ENCODE peak calls at places on chromosomes 1 and 21, in six cellular contexts. One of them, this sample, is unnamed.

GRCh38 chr1:118075116-118075515 is 109.9 kb downstream of the SPAG17 start:
- DNase-seq in foreskin fibroblast: peak; percentile 47
- DNase-seq in iris pigment epithelial cell: peak; percentile 1
- DNase-seq in HFF-Myc: peak; percentile 24
- DNase-seq in stimulated activated CD8-positive, alpha-beta memory T cell treated with anti-CD3 and anti-CD28 coated beads, Interleukin-4, amount 100 ng/mL, for 1 hour: no peak
- DNase-seq in H1: no peak
- DNase-seq in this sample: peak; percentile 33

GRCh38 chr1:10430216-10431064 is at the start of gene CENPS:
- DNase-seq in foreskin fibroblast: peak; percentile 96
- DNase-seq in iris pigment epithelial cell: peak; percentile 82
- DNase-seq in HFF-Myc: peak; percentile 46
- DNase-seq in stimulated activated CD8-positive, alpha-beta memory T cell treated with anti-CD3 and anti-CD28 coated beads, Interleukin-4, amount 100 ng/mL, for 1 hour: peak; percentile 86
- DNase-seq in H1: peak; percentile 67
- DNase-seq in this sample: peak; percentile 93

GRCh38 chr1:9506901-9507300 is 32.4 kb upstream of the SLC25A33 start:
- DNase-seq in foreskin fibroblast: no peak
- DNase-seq in iris pigment epithelial cell: no peak
- DNase-seq in HFF-Myc: no peak
- DNase-seq in stimulated activated CD8-positive, alpha-beta memory T cell treated with anti-CD3 and anti-CD28 coated beads, Interleukin-4, amount 100 ng/mL, for 1 hour: no peak
- DNase-seq in H1: no peak
- DNase-seq in this sample: no peak

GRCh38 chr1:214404154-214404553 is 123.2 kb downstream of the SMYD2 start:
- DNase-seq in foreskin fibroblast: peak; percentile 37
- DNase-seq in iris pigment epithelial cell: peak; percentile 91
- DNase-seq in HFF-Myc: no peak
- DNase-seq in stimulated activated CD8-positive, alpha-beta memory T cell treated with anti-CD3 and anti-CD28 coated beads, Interleukin-4, amount 100 ng/mL, for 1 hour: no peak
- DNase-seq in H1: no peak
- DNase-seq in this sample: peak; percentile 75

GRCh38 chr1:67124455-67124854 is 10.3 kb downstream of the C1orf141 start:
- DNase-seq in foreskin fibroblast: no peak
- DNase-seq in iris pigment epithelial cell: no peak
- DNase-seq in HFF-Myc: no peak
- DNase-seq in stimulated activated CD8-positive, alpha-beta memory T cell treated with anti-CD3 and anti-CD28 coated beads, Interleukin-4, amount 100 ng/mL, for 1 hour: no peak
- DNase-seq in H1: no peak
- DNase-seq in this sample: no peak

GRCh38 chr21:21973806-21974205 is 975.6 kb downstream of the NCAM2 start:
- DNase-seq in foreskin fibroblast: no peak
- DNase-seq in iris pigment epithelial cell: no peak
- DNase-seq in HFF-Myc: no peak
- DNase-seq in stimulated activated CD8-positive, alpha-beta memory T cell treated with anti-CD3 and anti-CD28 coated beads, Interleukin-4, amount 100 ng/mL, for 1 hour: no peak
- DNase-seq in H1: peak; percentile 17
- DNase-seq in this sample: no peak

GRCh38 chr1:76770979-76771378 is 96.3 kb upstream of the ST6GALNAC5 start:
- DNase-seq in foreskin fibroblast: no peak
- DNase-seq in iris pigment epithelial cell: no peak
- DNase-seq in HFF-Myc: no peak
- DNase-seq in stimulated activated CD8-positive, alpha-beta memory T cell treated with anti-CD3 and anti-CD28 coated beads, Interleukin-4, amount 100 ng/mL, for 1 hour: no peak
- DNase-seq in H1: no peak
- DNase-seq in this sample: no peak

GRCh38 chr1:41862411-41863221 is 56.1 kb downstream of the HIVEP3 start:
- DNase-seq in foreskin fibroblast: peak; percentile 71
- DNase-seq in iris pigment epithelial cell: peak; percentile 90
- DNase-seq in HFF-Myc: no peak
- DNase-seq in stimulated activated CD8-positive, alpha-beta memory T cell treated with anti-CD3 and anti-CD28 coated beads, Interleukin-4, amount 100 ng/mL, for 1 hour: no peak
- DNase-seq in H1: no peak
- DNase-seq in this sample: peak; percentile 98

GRCh38 chr1:203698144-203698543 is 66.8 kb upstream of the LAX1 start:
- DNase-seq in foreskin fibroblast: no peak
- DNase-seq in iris pigment epithelial cell: no peak
- DNase-seq in HFF-Myc: no peak
- DNase-seq in stimulated activated CD8-positive, alpha-beta memory T cell treated with anti-CD3 and anti-CD28 coated beads, Interleukin-4, amount 100 ng/mL, for 1 hour: no peak
- DNase-seq in H1: no peak
- DNase-seq in this sample: no peak

GRCh38 chr1:93814795-93815737 is 63.9 kb downstream of the DNTTIP2 start:
- DNase-seq in foreskin fibroblast: no peak
- DNase-seq in iris pigment epithelial cell: peak; percentile 70
- DNase-seq in HFF-Myc: no peak
- DNase-seq in stimulated activated CD8-positive, alpha-beta memory T cell treated with anti-CD3 and anti-CD28 coated beads, Interleukin-4, amount 100 ng/mL, for 1 hour: no peak
- DNase-seq in H1: no peak
- DNase-seq in this sample: no peak

GRCh38 chr21:15521644-15522001 is 208.2 kb upstream of the USP25 start:
- DNase-seq in foreskin fibroblast: no peak
- DNase-seq in iris pigment epithelial cell: no peak
- DNase-seq in HFF-Myc: no peak
- DNase-seq in stimulated activated CD8-positive, alpha-beta memory T cell treated with anti-CD3 and anti-CD28 coated beads, Interleukin-4, amount 100 ng/mL, for 1 hour: no peak
- DNase-seq in H1: no peak
- DNase-seq in this sample: no peak

GRCh38 chr1:111852216-111852615 is 96.5 kb downstream of the DDX20 start:
- DNase-seq in foreskin fibroblast: no peak
- DNase-seq in iris pigment epithelial cell: no peak
- DNase-seq in HFF-Myc: no peak
- DNase-seq in stimulated activated CD8-positive, alpha-beta memory T cell treated with anti-CD3 and anti-CD28 coated beads, Interleukin-4, amount 100 ng/mL, for 1 hour: no peak
- DNase-seq in H1: no peak
- DNase-seq in this sample: no peak

GRCh38 chr1:25006770-25007169 is 76.7 kb upstream of the RUNX3 start:
- DNase-seq in foreskin fibroblast: peak; percentile 33
- DNase-seq in iris pigment epithelial cell: peak; percentile 28
- DNase-seq in HFF-Myc: no peak
- DNase-seq in stimulated activated CD8-positive, alpha-beta memory T cell treated with anti-CD3 and anti-CD28 coated beads, Interleukin-4, amount 100 ng/mL, for 1 hour: no peak
- DNase-seq in H1: no peak
- DNase-seq in this sample: peak; percentile 20

GRCh38 chr1:112625696-112626095 is 6.1 kb downstream of the CAPZA1 start:
- DNase-seq in foreskin fibroblast: peak; percentile 34
- DNase-seq in iris pigment epithelial cell: peak; percentile 62
- DNase-seq in HFF-Myc: no peak
- DNase-seq in stimulated activated CD8-positive, alpha-beta memory T cell treated with anti-CD3 and anti-CD28 coated beads, Interleukin-4, amount 100 ng/mL, for 1 hour: no peak
- DNase-seq in H1: no peak
- DNase-seq in this sample: peak; percentile 63

GRCh38 chr1:24656046-24656445 is 12.9 kb downstream of the SRRM1 start:
- DNase-seq in foreskin fibroblast: no peak
- DNase-seq in iris pigment epithelial cell: no peak
- DNase-seq in HFF-Myc: no peak
- DNase-seq in stimulated activated CD8-positive, alpha-beta memory T cell treated with anti-CD3 and anti-CD28 coated beads, Interleukin-4, amount 100 ng/mL, for 1 hour: no peak
- DNase-seq in H1: no peak
- DNase-seq in this sample: no peak

GRCh38 chr21:31473685-31474345 is 129.8 kb upstream of the TIAM1 start:
- DNase-seq in foreskin fibroblast: no peak
- DNase-seq in iris pigment epithelial cell: peak; percentile 53
- DNase-seq in HFF-Myc: no peak
- DNase-seq in stimulated activated CD8-positive, alpha-beta memory T cell treated with anti-CD3 and anti-CD28 coated beads, Interleukin-4, amount 100 ng/mL, for 1 hour: no peak
- DNase-seq in H1: no peak
- DNase-seq in this sample: no peak

GRCh38 chr1:89987170-89987819 is 7.6 kb upstream of the ZNF326 start:
- DNase-seq in foreskin fibroblast: peak; percentile 84
- DNase-seq in iris pigment epithelial cell: peak; percentile 75
- DNase-seq in HFF-Myc: peak; percentile 81
- DNase-seq in stimulated activated CD8-positive, alpha-beta memory T cell treated with anti-CD3 and anti-CD28 coated beads, Interleukin-4, amount 100 ng/mL, for 1 hour: peak; percentile 15
- DNase-seq in H1: no peak
- DNase-seq in this sample: peak; percentile 87

GRCh38 chr1:30679976-30680305 is 43.4 kb downstream of the MATN1 start:
- DNase-seq in foreskin fibroblast: no peak
- DNase-seq in iris pigment epithelial cell: no peak
- DNase-seq in HFF-Myc: no peak
- DNase-seq in stimulated activated CD8-positive, alpha-beta memory T cell treated with anti-CD3 and anti-CD28 coated beads, Interleukin-4, amount 100 ng/mL, for 1 hour: no peak
- DNase-seq in H1: no peak
- DNase-seq in this sample: no peak

GRCh38 chr1:229848762-229849677 is 218.0 kb upstream of the GALNT2 start:
- DNase-seq in foreskin fibroblast: peak; percentile 52
- DNase-seq in iris pigment epithelial cell: peak; percentile 50
- DNase-seq in HFF-Myc: no peak
- DNase-seq in stimulated activated CD8-positive, alpha-beta memory T cell treated with anti-CD3 and anti-CD28 coated beads, Interleukin-4, amount 100 ng/mL, for 1 hour: no peak
- DNase-seq in H1: no peak
- DNase-seq in this sample: peak; percentile 45

GRCh38 chr1:180981596-180982387 is 40.9 kb downstream of the STX6 start:
- DNase-seq in foreskin fibroblast: no peak
- DNase-seq in iris pigment epithelial cell: peak; percentile 27
- DNase-seq in HFF-Myc: no peak
- DNase-seq in stimulated activated CD8-positive, alpha-beta memory T cell treated with anti-CD3 and anti-CD28 coated beads, Interleukin-4, amount 100 ng/mL, for 1 hour: peak; percentile 19
- DNase-seq in H1: no peak
- DNase-seq in this sample: no peak

GRCh38 chr1:109034382-109034781 is 7.5 kb downstream of the WDR47 start:
- DNase-seq in foreskin fibroblast: no peak
- DNase-seq in iris pigment epithelial cell: no peak
- DNase-seq in HFF-Myc: no peak
- DNase-seq in stimulated activated CD8-positive, alpha-beta memory T cell treated with anti-CD3 and anti-CD28 coated beads, Interleukin-4, amount 100 ng/mL, for 1 hour: no peak
- DNase-seq in H1: no peak
- DNase-seq in this sample: no peak

GRCh38 chr1:21451212-21451611 is 11.3 kb downstream of the NBPF3 start:
- DNase-seq in foreskin fibroblast: peak; percentile 79
- DNase-seq in iris pigment epithelial cell: peak; percentile 91
- DNase-seq in HFF-Myc: no peak
- DNase-seq in stimulated activated CD8-positive, alpha-beta memory T cell treated with anti-CD3 and anti-CD28 coated beads, Interleukin-4, amount 100 ng/mL, for 1 hour: no peak
- DNase-seq in H1: no peak
- DNase-seq in this sample: peak; percentile 78

GRCh38 chr1:228015276-228016180 is 8.7 kb downstream of the WNT3A start:
- DNase-seq in foreskin fibroblast: peak; percentile 36
- DNase-seq in iris pigment epithelial cell: peak; percentile 18
- DNase-seq in HFF-Myc: no peak
- DNase-seq in stimulated activated CD8-positive, alpha-beta memory T cell treated with anti-CD3 and anti-CD28 coated beads, Interleukin-4, amount 100 ng/mL, for 1 hour: no peak
- DNase-seq in H1: no peak
- DNase-seq in this sample: peak; percentile 74

GRCh38 chr1:42003433-42003832 is 84.7 kb upstream of the HIVEP3 start:
- DNase-seq in foreskin fibroblast: no peak
- DNase-seq in iris pigment epithelial cell: no peak
- DNase-seq in HFF-Myc: no peak
- DNase-seq in stimulated activated CD8-positive, alpha-beta memory T cell treated with anti-CD3 and anti-CD28 coated beads, Interleukin-4, amount 100 ng/mL, for 1 hour: no peak
- DNase-seq in H1: no peak
- DNase-seq in this sample: peak; percentile 22

GRCh38 chr1:192445849-192446489 is 129.2 kb downstream of the RGS21 start:
- DNase-seq in foreskin fibroblast: peak; percentile 71
- DNase-seq in iris pigment epithelial cell: peak; percentile 44
- DNase-seq in HFF-Myc: peak; percentile 31
- DNase-seq in stimulated activated CD8-positive, alpha-beta memory T cell treated with anti-CD3 and anti-CD28 coated beads, Interleukin-4, amount 100 ng/mL, for 1 hour: peak; percentile 11
- DNase-seq in H1: no peak
- DNase-seq in this sample: peak; percentile 66

GRCh38 chr1:33334081-33334552 is 13.2 kb upstream of the A3GALT2 start:
- DNase-seq in foreskin fibroblast: peak; percentile 83
- DNase-seq in iris pigment epithelial cell: peak; percentile 94
- DNase-seq in HFF-Myc: no peak
- DNase-seq in stimulated activated CD8-positive, alpha-beta memory T cell treated with anti-CD3 and anti-CD28 coated beads, Interleukin-4, amount 100 ng/mL, for 1 hour: no peak
- DNase-seq in H1: no peak
- DNase-seq in this sample: peak; percentile 93

GRCh38 chr1:63128562-63128961 is 193.8 kb upstream of the FOXD3 start:
- DNase-seq in foreskin fibroblast: no peak
- DNase-seq in iris pigment epithelial cell: no peak
- DNase-seq in HFF-Myc: no peak
- DNase-seq in stimulated activated CD8-positive, alpha-beta memory T cell treated with anti-CD3 and anti-CD28 coated beads, Interleukin-4, amount 100 ng/mL, for 1 hour: no peak
- DNase-seq in H1: no peak
- DNase-seq in this sample: no peak

This sample was measured in cardiac fibroblast.